ENCODE peak calls at places on chromosomes 11 and 22, in eight cellular contexts. H is upper lobe of left lung, Z is HepG2, D is stomach, G is sigmoid colon, M is prostate gland, V is breast epithelium, Y is HCT116. J is an unnamed sample.
A peak's percentile ranks its signal among the peaks of the same experiment; 100 is the strongest.

GRCh38 chr11:64072871-64073270 is 37.1 kb downstream of the FLRT1 start:
- DNase-seq in H (peak; percentile 59), Z (no peak), D (no peak), G (no peak), M (no peak), V (no peak), Y (no peak), J (no peak)

GRCh38 chr11:47104337-47104950 is 72.2 kb downstream of the ARFGAP2 start:
- DNase-seq in H (no peak), Z (no peak), D (no peak), G (no peak), M (no peak), V (no peak), Y (no peak), J (no peak)

GRCh38 chr11:99277281-99277680 is 256.5 kb downstream of the CNTN5 start:
- DNase-seq in H (no peak), Z (no peak), D (no peak), G (no peak), M (no peak), V (no peak), Y (no peak), J (no peak)

GRCh38 chr11:46120711-46121327 is 435 bp downstream of the PHF21A start:
- DNase-seq in H (no peak), Z (peak; percentile 41), D (peak; percentile 43), G (peak; percentile 80), M (no peak), V (no peak), Y (no peak), J (peak; percentile 74)

GRCh38 chr22:48474881-48475280 is 1352.8 kb downstream of the BRD1 start:
- DNase-seq in H (no peak), Z (no peak), D (no peak), G (no peak), M (no peak), V (peak; percentile 37), Y (no peak), J (peak; percentile 41)

GRCh38 chr11:22263613-22264012 is 70.7 kb downstream of the ANO5 start:
- DNase-seq in H (no peak), Z (no peak), D (no peak), G (no peak), M (no peak), V (no peak), Y (no peak), J (no peak)

GRCh38 chr11:64060263-64060860 is 24.6 kb downstream of the FLRT1 start:
- DNase-seq in H (peak; percentile 79), Z (no peak), D (no peak), G (no peak), M (no peak), V (no peak), Y (no peak), J (no peak)

GRCh38 chr11:120547871-120548681 is 36.5 kb downstream of the GRIK4 start:
- DNase-seq in H (peak; percentile 94), Z (peak; percentile 91), D (peak; percentile 70), G (peak; percentile 87), M (peak; percentile 62), V (peak; percentile 93), Y (peak; percentile 75), J (peak; percentile 85)

GRCh38 chr11:123239371-123240150 is 44.5 kb upstream of the CLMP start:
- DNase-seq in H (no peak), Z (no peak), D (no peak), G (no peak), M (no peak), V (no peak), Y (no peak), J (no peak)

GRCh38 chr11:4890279-4890678 is 8.6 kb downstream of the OR51T1 start:
- DNase-seq in H (no peak), Z (no peak), D (no peak), G (no peak), M (no peak), V (no peak), Y (no peak), J (no peak)

GRCh38 chr22:36419177-36419911 is 31.6 kb upstream of the MYH9 start:
- DNase-seq in H (no peak), Z (peak; percentile 100), D (no peak), G (peak; percentile 81), M (no peak), V (no peak), Y (no peak), J (no peak)

GRCh38 chr22:25100972-25101371 is 98.7 kb upstream of the CRYBB3 start:
- DNase-seq in H (no peak), Z (no peak), D (no peak), G (no peak), M (no peak), V (no peak), Y (no peak), J (no peak)

GRCh38 chr11:8192016-8192895 is 23.4 kb upstream of the RIC3 start:
- DNase-seq in H (peak; percentile 44), Z (peak; percentile 45), D (peak; percentile 74), G (no peak), M (peak; percentile 58), V (no peak), Y (peak; percentile 41), J (peak; percentile 81)

GRCh38 chr11:7691759-7692334 is 14.4 kb downstream of the OVCH2 start:
- DNase-seq in H (no peak), Z (no peak), D (no peak), G (no peak), M (no peak), V (no peak), Y (no peak), J (no peak)

GRCh38 chr11:119964136-119965025 is 173.5 kb downstream of the TRIM29 start:
- DNase-seq in H (no peak), Z (no peak), D (no peak), G (no peak), M (peak; percentile 53), V (no peak), Y (no peak), J (no peak)

GRCh38 chr22:33402325-33402724 is 344.1 kb upstream of the SYN3 start:
- DNase-seq in H (no peak), Z (peak; percentile 20), D (no peak), G (no peak), M (no peak), V (no peak), Y (no peak), J (no peak)

GRCh38 chr11:75293903-75294302 is 53.3 kb downstream of the TPBGL start:
- DNase-seq in H (no peak), Z (no peak), D (no peak), G (no peak), M (no peak), V (no peak), Y (no peak), J (no peak)

GRCh38 chr11:1307998-1308744 is 1.3 kb downstream of the TOLLIP start:
- DNase-seq in H (no peak), Z (no peak), D (peak; percentile 53), G (no peak), M (no peak), V (no peak), Y (no peak), J (peak; percentile 76)

GRCh38 chr11:57920971-57921370 is 102.7 kb upstream of the OR9Q1 start:
- DNase-seq in H (no peak), Z (no peak), D (no peak), G (no peak), M (no peak), V (no peak), Y (no peak), J (no peak)

DNA sequence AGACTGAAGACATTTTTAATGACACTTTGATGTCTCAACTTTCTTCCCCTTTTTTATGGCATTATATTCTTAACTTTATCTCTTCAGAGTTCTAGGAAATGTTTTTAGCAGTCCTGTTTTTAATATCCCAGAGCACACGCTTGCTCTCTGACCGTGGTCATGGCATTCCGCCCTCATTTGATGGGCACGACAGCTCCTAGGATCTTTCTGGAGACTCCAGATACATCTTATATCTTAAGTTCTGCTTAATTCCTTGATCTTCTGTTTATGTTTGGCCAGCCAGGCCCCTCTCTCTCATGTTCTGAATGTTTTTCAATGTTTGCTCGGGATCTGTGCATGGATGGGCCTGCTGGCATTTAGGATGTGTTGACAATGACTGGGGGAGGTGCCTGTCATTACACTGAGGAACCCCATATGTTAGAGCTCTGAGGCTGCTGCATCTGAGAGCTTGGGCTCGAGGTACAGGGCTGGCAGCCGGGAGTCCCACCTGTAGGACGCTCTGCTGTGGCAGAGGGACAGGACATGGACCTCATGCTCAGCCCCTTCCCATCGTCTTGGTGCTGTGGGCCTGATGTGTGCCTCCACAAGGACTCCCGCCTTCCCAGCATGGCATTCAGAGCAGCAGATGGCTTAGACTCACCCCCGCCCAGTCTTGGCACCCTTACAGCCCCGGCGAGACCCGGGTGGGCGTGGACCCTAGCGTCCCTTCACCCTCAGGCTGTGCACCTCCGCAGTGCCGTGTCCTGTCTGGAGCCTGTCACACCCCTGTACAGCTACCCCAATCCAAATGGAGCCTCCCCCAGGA is 75.0 kb downstream of the CDKN1C start:
- DNase-seq in H (peak; percentile 72), Z (no peak), D (no peak), G (no peak), M (no peak), V (no peak), Y (no peak), J (peak; percentile 47)
- TF ChIP-seq POLR2A in H (no peak), Z (no peak), D (no peak), G (no peak), M (no peak), V (no peak), Y (no peak), J (no peak)

GRCh38 chr11:65773784-65774411 is 6.9 kb downstream of the AP5B1 start:
- DNase-seq in H (no peak), Z (no peak), D (peak; percentile 15), G (peak; percentile 24), M (no peak), V (peak; percentile 1), Y (no peak), J (no peak)

GRCh38 chr11:65771589-65772112 is 9.1 kb downstream of the AP5B1 start:
- DNase-seq in H (no peak), Z (no peak), D (no peak), G (no peak), M (no peak), V (no peak), Y (no peak), J (no peak)

GRCh38 chr11:65774525-65775306 is 6.1 kb downstream of the AP5B1 start:
- DNase-seq in H (no peak), Z (no peak), D (peak; percentile 25), G (peak; percentile 56), M (no peak), V (peak; percentile 39), Y (no peak), J (peak; percentile 69)

GRCh38 chr11:65767406-65767805 is 13.4 kb downstream of the AP5B1 start:
- DNase-seq in H (no peak), Z (no peak), D (no peak), G (no peak), M (no peak), V (no peak), Y (no peak), J (no peak)

GRCh38 chr11:65770951-65771567 is 9.7 kb downstream of the AP5B1 start:
- DNase-seq in H (no peak), Z (peak; percentile 27), D (no peak), G (no peak), M (no peak), V (no peak), Y (no peak), J (no peak)
- H3K27ac ChIP-seq in H (no peak overlapping the region), Z (no peak overlapping the region), D (no peak overlapping the region), G (no peak overlapping the region), M (no peak overlapping the region), V (no peak overlapping the region), Y (no peak overlapping the region), J (no peak overlapping the region)

GRCh38 chr22:37525073-37525745 is 6.0 kb upstream of the CARD10 start:
- DNase-seq in H (no peak), Z (no peak), D (no peak), G (no peak), M (no peak), V (no peak), Y (peak; percentile 60), J (no peak)
- TF ChIP-seq POLR2AphosphoS5 in H (no peak), Z (no peak), D (no peak), G (no peak), M (no peak), V (no peak), Y (peak; percentile 33), J (no peak)

GRCh38 chr11:85481862-85482261 is 145.3 kb downstream of the DLG2 start:
- DNase-seq in H (peak; percentile 33), Z (no peak), D (no peak), G (no peak), M (no peak), V (no peak), Y (no peak), J (no peak)
- TF ChIP-seq POLR2A in H (no peak), Z (no peak), D (no peak), G (no peak), M (no peak), V (no peak), Y (no peak), J (no peak)